ENCODE peak calls at places on chromosomes 7 and 10, in six cellular contexts. A is brain microvascular endothelial cell, X is GM12865, W is RWPE2, Y is body of pancreas, G is AG10803. D is an unnamed sample.
A peak's percentile ranks its signal among the peaks of the same experiment; 100 is the strongest.

GRCh38 chr7:82444220-82445049 is 858 bp upstream of the CACNA2D1 start:
- DNase-seq in A (no peak), G (no peak), X (peak; percentile 9), Y (no peak), W (no peak), D (peak; percentile 4)

GRCh38 chr10:6667679-6668270 is 87.7 kb upstream of the PRKCQ start:
- DNase-seq in W (no peak), Y (no peak), X (peak; percentile 5), G (peak; percentile 24), A (peak; percentile 38), D (no peak)

GRCh38 chr7:20283997-20284396 is 46.7 kb upstream of the ITGB8 start:
- DNase-seq in Y (no peak), A (no peak), W (no peak), G (no peak), X (peak; percentile 75), D (peak; percentile 61)

GRCh38 chr10:102342958-102343357 is 52.5 kb upstream of the NFKB2 start:
- DNase-seq in X (no peak), A (peak; percentile 81), Y (no peak), G (peak; percentile 68), W (no peak), D (no peak)

GRCh38 chr10:4501306-4501705 is 324.7 kb upstream of the AKR1E2 start:
- DNase-seq in Y (no peak), X (no peak), W (no peak), G (no peak), A (peak; percentile 14), D (no peak)

GRCh38 chr7:142353147-142354058 is 95.5 kb upstream of the PRSS58 start:
- DNase-seq in A (no peak), Y (no peak), W (no peak), X (no peak), G (no peak), D (no peak)

GRCh38 chr7:122262246-122262645 is 42.3 kb downstream of the FEZF1 start:
- DNase-seq in X (no peak), A (no peak), W (no peak), Y (no peak), G (no peak), D (no peak)

GRCh38 chr7:28570113-28570969 is 158.0 kb downstream of the CREB5 start:
- DNase-seq in W (no peak), A (no peak), X (peak; percentile 79), Y (no peak), G (no peak), D (peak; percentile 79)

GRCh38 chr7:119197172-119197871 is 972.8 kb downstream of the ANKRD7 start:
- DNase-seq in X (no peak), W (no peak), A (no peak), G (no peak), Y (no peak), D (no peak)

GRCh38 chr7:28759373-28760013 is 198.6 kb downstream of the TRIL start:
- DNase-seq in X (no peak), Y (no peak), A (no peak), W (no peak), G (peak; percentile 64), D (no peak)

GRCh38 chr7:84154991-84155781 is 39.4 kb downstream of the SEMA3A start:
- DNase-seq in A (no peak), Y (no peak), X (no peak), W (no peak), G (no peak), D (no peak)

GRCh38 chr7:108197371-108198091 is 67.4 kb upstream of the LAMB4 start:
- DNase-seq in G (no peak), X (no peak), W (no peak), A (no peak), Y (no peak), D (no peak)

GRCh38 chr7:4739528-4739992 is 35.9 kb upstream of the AP5Z1 start:
- DNase-seq in X (peak; percentile 64), G (no peak), A (peak; percentile 76), Y (peak; percentile 58), W (no peak), D (no peak)

GRCh38 chr7:4742051-4742573 is 33.3 kb upstream of the AP5Z1 start:
- DNase-seq in X (no peak), A (no peak), Y (no peak), W (no peak), G (no peak), D (no peak)

GRCh38 chr7:4740796-4741195 is 34.6 kb upstream of the AP5Z1 start:
- DNase-seq in A (no peak), Y (no peak), G (no peak), W (no peak), X (no peak), D (no peak)

GRCh38 chr7:4737300-4737699 is 38.1 kb upstream of the AP5Z1 start:
- DNase-seq in W (no peak), G (no peak), A (no peak), Y (no peak), X (no peak), D (no peak)

DNA sequence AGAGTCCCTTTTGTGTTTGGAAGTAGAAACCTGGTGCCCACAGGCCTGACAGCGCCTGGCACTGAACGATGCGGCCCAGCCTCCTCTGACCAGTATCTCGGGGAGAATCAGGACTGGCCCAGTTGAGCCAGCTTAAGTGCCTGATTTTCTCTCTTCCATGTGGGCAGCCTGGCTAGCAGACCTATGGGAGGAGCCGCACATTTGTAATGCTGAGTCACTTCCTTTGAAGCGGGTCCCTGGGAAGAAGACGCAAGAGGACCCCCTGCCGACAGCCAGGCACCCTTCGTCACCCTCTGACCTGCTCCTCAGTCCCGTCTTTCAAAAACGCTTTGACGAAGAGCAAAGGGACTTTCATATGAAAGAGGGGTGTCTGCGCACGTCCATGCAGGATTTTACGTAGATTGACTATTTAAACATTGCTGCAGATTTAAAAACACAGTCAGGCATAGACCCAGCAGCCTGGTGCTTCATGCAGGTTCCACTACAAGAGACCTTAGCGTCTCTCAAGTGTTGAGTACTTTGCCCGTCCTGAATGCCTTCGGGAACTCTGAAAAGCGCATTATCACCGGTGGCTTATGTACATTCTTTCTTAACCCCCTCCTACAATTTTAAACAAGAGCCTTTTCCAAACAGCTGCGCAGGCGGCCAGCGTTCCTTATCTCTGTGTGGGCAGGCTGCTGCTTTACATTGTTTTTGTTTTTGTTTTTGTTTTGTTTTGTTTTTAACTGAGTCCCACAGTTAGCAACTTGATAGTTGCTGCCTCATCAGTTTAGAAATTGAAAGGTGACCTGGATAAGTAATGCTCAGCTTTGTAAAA is 36.5 kb upstream of the AP5Z1 start:
- DNase-seq in Y (peak; percentile 54), A (peak; percentile 96), X (peak; percentile 48), G (peak; percentile 83), W (no peak), D (no peak)
- H3K4me3 ChIP-seq in Y (no peak overlapping the region), A (peak overlapping the region; percentile 37), X (peak overlapping the region; percentile 25), G (peak overlapping the region; percentile 3), W (no peak overlapping the region), D (peak overlapping the region; percentile 11)

DNA sequence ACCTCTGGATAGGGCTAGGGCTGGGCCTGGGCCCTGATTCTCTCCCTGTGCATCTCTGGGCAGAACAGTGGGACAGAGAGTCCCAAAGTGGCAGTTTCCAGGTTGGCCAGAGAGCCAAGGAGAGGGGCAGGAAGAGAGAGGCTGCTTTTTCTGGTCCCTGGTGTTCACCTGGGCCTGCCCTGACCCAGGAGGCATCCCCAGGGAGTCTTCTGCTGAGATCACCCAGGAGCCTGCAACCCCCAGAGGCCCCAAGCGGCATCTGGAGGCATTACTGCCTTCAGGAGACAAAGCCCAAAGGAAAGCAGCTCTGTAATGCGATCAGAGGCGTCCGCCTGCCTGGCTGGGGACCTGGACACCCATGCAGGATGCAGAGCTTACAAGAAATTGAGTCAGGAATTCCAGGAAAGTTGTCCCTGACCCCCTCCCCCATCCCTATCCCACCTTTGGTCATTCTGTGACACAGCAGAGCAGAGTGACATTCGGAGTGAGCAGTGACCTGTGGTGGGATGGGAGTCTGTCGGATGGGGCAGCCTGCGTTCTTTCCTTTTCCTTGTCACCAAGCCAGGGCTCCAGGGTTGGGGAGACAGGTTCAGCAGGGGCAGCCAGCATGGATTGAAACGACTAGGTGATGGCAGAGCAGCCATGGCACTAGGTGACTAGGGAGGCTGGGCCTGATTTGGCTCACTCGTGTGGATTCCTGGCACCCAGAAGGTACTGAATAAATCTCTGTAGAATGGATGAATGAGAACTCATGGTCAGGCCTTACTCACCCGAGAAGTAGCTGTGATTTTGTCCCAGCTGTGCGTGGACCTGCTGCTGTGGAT is 10.4 kb downstream of the UNC5B start:
- DNase-seq in A (no peak), W (peak; percentile 42), G (peak; percentile 70), X (peak; percentile 12), Y (peak; percentile 10), D (no peak)
- TF ChIP-seq CTCF in A (peak; percentile 10), W (no peak), G (no peak), X (peak; percentile 21), Y (no peak), D (no peak)

GRCh38 chr10:75434292-75434691 is 2.9 kb downstream of the LRMDA start:
- DNase-seq in Y (no peak), G (no peak), A (no peak), X (no peak), W (no peak), D (no peak)

GRCh38 chr10:75431180-75432111 is at the start of gene LRMDA:
- DNase-seq in A (no peak), Y (peak; percentile 67), W (no peak), X (no peak), G (peak; percentile 20), D (no peak)

GRCh38 chr10:75432763-75433162 is 1.3 kb downstream of the LRMDA start:
- DNase-seq in A (no peak), G (no peak), Y (no peak), X (no peak), W (no peak), D (no peak)

GRCh38 chr10:75432176-75432575 is 752 bp downstream of the LRMDA start:
- DNase-seq in W (no peak), Y (peak; percentile 50), A (no peak), G (no peak), X (no peak), D (no peak)

DNA sequence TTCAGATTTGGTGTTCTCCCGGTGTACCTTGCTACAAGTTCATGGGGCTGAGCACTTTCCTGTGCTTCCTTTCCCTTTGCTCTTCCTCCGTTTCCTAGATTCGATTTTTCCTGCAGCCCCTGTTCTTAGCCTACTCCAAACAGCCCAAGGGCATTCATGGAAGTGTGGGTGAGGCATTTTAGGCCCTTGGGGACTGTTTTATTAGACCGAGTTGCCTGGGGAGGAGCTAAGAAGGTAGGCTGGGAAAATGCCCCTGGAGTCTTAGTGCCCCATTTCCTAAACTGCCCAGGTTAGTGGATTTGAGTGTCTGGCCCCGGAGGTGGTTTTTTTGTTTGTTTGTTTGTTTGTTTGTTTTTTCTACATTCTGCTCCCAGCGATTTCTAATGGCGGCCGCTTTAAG is 1.8 kb downstream of the LRMDA start:
- DNase-seq in Y (no peak), A (no peak), X (no peak), G (no peak), W (no peak), D (no peak)
- H3K4me3 ChIP-seq in Y (no peak overlapping the region), A (no peak overlapping the region), X (no peak overlapping the region), G (no peak overlapping the region), W (no peak overlapping the region), D (no peak overlapping the region)

GRCh38 chr10:71978988-71979691 is 14.9 kb downstream of the CHST3 start:
- DNase-seq in X (no peak), Y (no peak), W (no peak), A (no peak), G (no peak), D (no peak)

GRCh38 chr10:71980181-71981023 is 16.2 kb downstream of the CHST3 start:
- DNase-seq in A (no peak), Y (no peak), X (no peak), G (no peak), W (no peak), D (no peak)

GRCh38 chr10:71979692-71980062 is 15.5 kb downstream of the CHST3 start:
- DNase-seq in A (no peak), G (no peak), X (no peak), W (no peak), Y (no peak), D (no peak)

GRCh38 chr10:71975891-71976725 is 11.9 kb downstream of the CHST3 start:
- DNase-seq in Y (no peak), W (no peak), X (no peak), A (peak; percentile 49), G (peak; percentile 57), D (no peak)

GRCh38 chr10:71978476-71978875 is 14.3 kb downstream of the CHST3 start:
- DNase-seq in G (no peak), X (no peak), A (no peak), W (no peak), Y (no peak), D (no peak)
- TF ChIP-seq CTCF in G (no peak), X (no peak), A (peak; percentile 52), W (no peak), Y (no peak), D (no peak)